ENCODE peak calls at places on chromosomes 3 and 15, in six cellular contexts. One of them, this sample, is unnamed.
A peak's percentile ranks its signal among the peaks of the same experiment; 100 is the strongest.

GRCh38 chr15:41501961-41502786 is 8.5 kb downstream of the ITPKA start:
- DNase-seq in esophagus squamous epithelium: no peak
- DNase-seq in sigmoid colon: no peak
- DNase-seq in breast epithelium: no peak
- DNase-seq in stomach: no peak
- DNase-seq in HCT116: no peak
- DNase-seq in this sample: peak; percentile 18

GRCh38 chr15:46312133-46312740 is 677.4 kb downstream of the SQOR start:
- DNase-seq in sigmoid colon: peak; percentile 77
- DNase-seq in HCT116: peak; percentile 8
- DNase-seq in breast epithelium: peak; percentile 39
- DNase-seq in esophagus squamous epithelium: no peak
- DNase-seq in stomach: peak; percentile 81
- DNase-seq in this sample: peak; percentile 85

GRCh38 chr15:67033521-67033920 is 31.9 kb upstream of the SMAD3 start:
- DNase-seq in esophagus squamous epithelium: no peak
- DNase-seq in HCT116: no peak
- DNase-seq in breast epithelium: no peak
- DNase-seq in stomach: no peak
- DNase-seq in sigmoid colon: no peak
- DNase-seq in this sample: no peak

GRCh38 chr15:68389041-68389930 is 42.7 kb downstream of the ITGA11 start:
- DNase-seq in breast epithelium: peak; percentile 10
- DNase-seq in sigmoid colon: peak; percentile 18
- DNase-seq in HCT116: no peak
- DNase-seq in stomach: peak; percentile 9
- DNase-seq in esophagus squamous epithelium: no peak
- DNase-seq in this sample: no peak

GRCh38 chr15:32870240-32871033 is 152.6 kb downstream of the GREM1 start:
- DNase-seq in esophagus squamous epithelium: no peak
- DNase-seq in HCT116: peak; percentile 94
- DNase-seq in sigmoid colon: no peak
- DNase-seq in breast epithelium: no peak
- DNase-seq in stomach: peak; percentile 30
- DNase-seq in this sample: no peak

GRCh38 chr3:66555214-66555844 is 54.5 kb upstream of the LRIG1 start:
- DNase-seq in esophagus squamous epithelium: no peak
- DNase-seq in sigmoid colon: peak; percentile 74
- DNase-seq in stomach: no peak
- DNase-seq in HCT116: no peak
- DNase-seq in breast epithelium: no peak
- DNase-seq in this sample: no peak

GRCh38 chr15:32855942-32856341 is 138.1 kb downstream of the GREM1 start:
- DNase-seq in stomach: no peak
- DNase-seq in HCT116: peak; percentile 45
- DNase-seq in esophagus squamous epithelium: no peak
- DNase-seq in sigmoid colon: no peak
- DNase-seq in breast epithelium: no peak
- DNase-seq in this sample: no peak

GRCh38 chr3:106446271-106446670 is 577.5 kb upstream of the CBLB start:
- DNase-seq in esophagus squamous epithelium: no peak
- DNase-seq in breast epithelium: no peak
- DNase-seq in sigmoid colon: no peak
- DNase-seq in HCT116: no peak
- DNase-seq in stomach: no peak
- DNase-seq in this sample: no peak

GRCh38 chr3:193714523-193715137 is 121.6 kb downstream of the OPA1 start:
- DNase-seq in sigmoid colon: no peak
- DNase-seq in breast epithelium: no peak
- DNase-seq in HCT116: no peak
- DNase-seq in stomach: no peak
- DNase-seq in esophagus squamous epithelium: no peak
- DNase-seq in this sample: no peak

GRCh38 chr15:58431221-58432149 is at the start of gene LIPC:
- DNase-seq in esophagus squamous epithelium: no peak
- DNase-seq in sigmoid colon: no peak
- DNase-seq in breast epithelium: no peak
- DNase-seq in HCT116: no peak
- DNase-seq in stomach: no peak
- DNase-seq in this sample: no peak

GRCh38 chr3:100159564-100160153 is 45.4 kb upstream of the FILIP1L start:
- DNase-seq in sigmoid colon: no peak
- DNase-seq in breast epithelium: no peak
- DNase-seq in stomach: no peak
- DNase-seq in esophagus squamous epithelium: no peak
- DNase-seq in HCT116: no peak
- DNase-seq in this sample: no peak

GRCh38 chr3:24352893-24353553 is 141.6 kb downstream of the THRB start:
- DNase-seq in sigmoid colon: no peak
- DNase-seq in esophagus squamous epithelium: no peak
- DNase-seq in HCT116: no peak
- DNase-seq in breast epithelium: no peak
- DNase-seq in stomach: no peak
- DNase-seq in this sample: no peak

GRCh38 chr3:59953104-59953503 is 903.3 kb upstream of the CFAP20DC start:
- DNase-seq in stomach: no peak
- DNase-seq in sigmoid colon: no peak
- DNase-seq in HCT116: no peak
- DNase-seq in esophagus squamous epithelium: no peak
- DNase-seq in breast epithelium: no peak
- DNase-seq in this sample: no peak

GRCh38 chr3:174325834-174326705 is 533.1 kb upstream of the NAALADL2 start:
- DNase-seq in stomach: no peak
- DNase-seq in breast epithelium: no peak
- DNase-seq in HCT116: no peak
- DNase-seq in esophagus squamous epithelium: no peak
- DNase-seq in sigmoid colon: no peak
- DNase-seq in this sample: no peak

GRCh38 chr3:59407425-59407824 is 357.6 kb upstream of the CFAP20DC start:
- DNase-seq in esophagus squamous epithelium: no peak
- DNase-seq in breast epithelium: no peak
- DNase-seq in sigmoid colon: no peak
- DNase-seq in HCT116: no peak
- DNase-seq in stomach: no peak
- DNase-seq in this sample: no peak

GRCh38 chr3:187025656-187026320 is 95.5 kb downstream of the ST6GAL1 start:
- DNase-seq in sigmoid colon: no peak
- DNase-seq in esophagus squamous epithelium: no peak
- DNase-seq in breast epithelium: no peak
- DNase-seq in stomach: no peak
- DNase-seq in HCT116: no peak
- DNase-seq in this sample: no peak

GRCh38 chr3:111951032-111951431 is 27.8 kb upstream of the ABHD10 start:
- DNase-seq in HCT116: no peak
- DNase-seq in sigmoid colon: no peak
- DNase-seq in breast epithelium: no peak
- DNase-seq in esophagus squamous epithelium: no peak
- DNase-seq in stomach: no peak
- DNase-seq in this sample: no peak
- H3K36me3 ChIP-seq in HCT116: peaks cover 48% of the 10 kb centered on the region
- H3K36me3 ChIP-seq in sigmoid colon: peaks cover 64% of the 10 kb centered on the region
- H3K36me3 ChIP-seq in breast epithelium: no peaks in the 10 kb centered on the region
- H3K36me3 ChIP-seq in esophagus squamous epithelium: peaks cover 4% of the 10 kb centered on the region
- H3K36me3 ChIP-seq in stomach: peaks cover 38% of the 10 kb centered on the region
- H3K36me3 ChIP-seq in this sample: no peaks in the 10 kb centered on the region

GRCh38 chr15:71115567-71116351 is 488 bp downstream of the THSD4 start:
- DNase-seq in sigmoid colon: no peak
- DNase-seq in stomach: peak; percentile 66
- DNase-seq in breast epithelium: peak; percentile 40
- DNase-seq in esophagus squamous epithelium: no peak
- DNase-seq in HCT116: no peak
- DNase-seq in this sample: peak; percentile 63
- TF ChIP-seq POLR2A in sigmoid colon: no peak
- TF ChIP-seq POLR2A in stomach: no peak
- TF ChIP-seq POLR2A in breast epithelium: no peak
- TF ChIP-seq POLR2A in esophagus squamous epithelium: no peak
- TF ChIP-seq POLR2A in HCT116: no peak
- TF ChIP-seq POLR2A in this sample: no peak

DNA sequence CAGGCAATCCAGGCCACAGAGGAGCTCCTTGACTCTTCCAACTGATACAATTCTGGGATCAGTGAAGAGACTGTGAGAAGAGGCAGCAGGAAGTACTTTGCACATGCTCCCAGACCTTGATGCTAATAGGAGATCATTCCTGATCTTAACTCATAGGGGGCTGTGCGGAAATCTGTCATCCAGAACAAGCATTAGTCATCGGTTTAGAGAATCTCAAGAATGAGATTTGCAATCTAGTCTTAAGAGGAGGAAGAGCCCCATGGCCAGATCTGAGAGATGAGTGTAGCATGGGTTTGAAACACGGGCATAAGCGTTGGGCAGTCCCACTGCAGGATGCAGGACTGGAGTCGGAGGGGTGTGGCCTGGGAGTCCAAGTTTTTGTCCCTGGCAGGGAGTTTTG is 1081.1 kb downstream of the NAALADL2 start:
- DNase-seq in stomach: no peak
- DNase-seq in breast epithelium: no peak
- DNase-seq in sigmoid colon: no peak
- DNase-seq in HCT116: no peak
- DNase-seq in esophagus squamous epithelium: no peak
- DNase-seq in this sample: no peak
- H3K9me3 ChIP-seq in stomach: peaks cover 25% of the 10 kb centered on the region
- H3K9me3 ChIP-seq in breast epithelium: peaks cover 16% of the 10 kb centered on the region
- H3K9me3 ChIP-seq in sigmoid colon: peaks cover 3% of the 10 kb centered on the region
- H3K9me3 ChIP-seq in HCT116: no peaks in the 10 kb centered on the region
- H3K9me3 ChIP-seq in esophagus squamous epithelium: peaks cover 19% of the 10 kb centered on the region
- H3K9me3 ChIP-seq in this sample: no peaks in the 10 kb centered on the region

DNA sequence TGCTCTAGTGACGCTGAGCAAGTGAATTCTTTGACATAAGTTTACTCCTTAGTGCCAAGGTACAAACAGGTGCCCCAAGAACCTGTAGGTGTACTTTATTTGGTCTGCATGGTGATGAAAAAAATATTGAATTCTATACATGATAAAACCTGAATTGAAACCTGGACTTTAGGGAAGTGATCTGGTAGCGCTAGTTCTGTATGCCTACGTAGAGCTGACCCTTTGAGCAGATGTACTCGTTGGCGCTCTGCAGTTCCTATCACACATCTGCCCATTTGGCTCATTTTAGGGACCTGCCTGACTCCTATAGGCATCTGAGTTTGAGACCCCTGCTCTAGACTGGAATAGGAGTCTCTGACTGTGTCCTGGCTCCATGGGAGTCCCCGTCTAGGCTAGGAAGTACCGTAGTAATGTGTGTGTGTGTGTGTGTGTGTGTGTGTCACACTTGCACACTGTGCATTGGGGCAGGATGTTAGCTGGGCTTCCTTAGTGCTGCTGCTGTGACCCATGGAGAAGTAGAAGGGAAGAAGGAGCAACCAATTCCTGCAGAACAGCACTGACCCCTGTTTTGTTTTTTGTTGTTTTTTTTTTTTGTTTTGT is 21.2 kb downstream of the STARD5 start:
- DNase-seq in sigmoid colon: no peak
- DNase-seq in esophagus squamous epithelium: no peak
- DNase-seq in HCT116: no peak
- DNase-seq in stomach: no peak
- DNase-seq in breast epithelium: no peak
- DNase-seq in this sample: no peak
- H3K36me3 ChIP-seq in sigmoid colon: no peaks in the 10 kb centered on the region
- H3K36me3 ChIP-seq in esophagus squamous epithelium: no peaks in the 10 kb centered on the region
- H3K36me3 ChIP-seq in HCT116: no peaks in the 10 kb centered on the region
- H3K36me3 ChIP-seq in stomach: peaks cover 88% of the 10 kb centered on the region
- H3K36me3 ChIP-seq in breast epithelium: no peaks in the 10 kb centered on the region
- H3K36me3 ChIP-seq in this sample: no peaks in the 10 kb centered on the region

DNA sequence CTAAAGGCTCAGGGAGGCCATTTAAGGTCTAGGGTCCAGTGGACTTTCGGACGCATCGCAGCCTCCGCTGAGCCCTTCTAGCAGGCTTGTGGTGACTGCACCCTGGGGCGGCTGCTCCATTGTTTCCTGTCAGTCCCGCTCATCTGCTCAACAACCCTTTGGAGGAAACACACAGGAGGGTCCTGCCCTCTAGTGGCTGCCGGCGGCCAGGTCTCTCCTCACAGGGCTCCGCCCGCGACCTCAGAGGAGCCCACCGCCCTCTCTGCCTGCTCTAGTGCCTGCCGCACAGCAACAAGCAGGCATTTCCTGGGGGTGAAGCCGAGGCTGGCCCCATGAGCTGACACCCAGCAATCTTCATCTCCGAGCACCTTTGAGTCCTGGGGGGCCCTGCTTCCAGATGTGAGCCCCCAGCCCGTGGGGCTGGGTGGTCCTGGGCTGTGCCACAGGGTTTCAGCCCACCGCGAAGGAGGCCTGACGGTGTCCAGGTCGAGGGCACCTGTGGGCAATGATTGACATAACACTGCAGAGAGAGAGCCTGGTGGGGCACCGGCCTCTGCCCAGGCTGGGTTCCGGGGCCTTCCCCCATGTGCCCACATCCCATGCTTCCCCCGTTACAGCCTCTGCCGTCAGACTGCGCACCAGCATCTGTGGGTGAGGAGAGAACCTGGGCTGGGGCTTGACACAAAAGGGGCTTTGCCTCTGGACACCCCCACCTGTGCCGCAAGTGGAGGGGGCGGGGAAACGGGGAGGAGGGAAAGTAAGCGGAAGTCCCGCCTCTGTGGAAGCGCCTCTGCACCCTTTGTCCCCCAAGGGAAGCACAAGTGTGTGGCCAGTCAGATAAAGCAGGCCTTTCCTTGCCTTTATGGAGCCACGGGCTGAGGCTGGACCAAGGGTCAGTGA is 27.0 kb upstream of the SFMBT1 start:
- DNase-seq in breast epithelium: peak; percentile 68
- DNase-seq in HCT116: peak; percentile 48
- DNase-seq in esophagus squamous epithelium: peak; percentile 23
- DNase-seq in sigmoid colon: peak; percentile 87
- DNase-seq in stomach: peak; percentile 86
- DNase-seq in this sample: peak; percentile 86
- TF ChIP-seq POLR2A in breast epithelium: no peak
- TF ChIP-seq POLR2A in HCT116: peak; percentile 39
- TF ChIP-seq POLR2A in esophagus squamous epithelium: no peak
- TF ChIP-seq POLR2A in sigmoid colon: no peak
- TF ChIP-seq POLR2A in stomach: no peak
- TF ChIP-seq POLR2A in this sample: no peak

DNA sequence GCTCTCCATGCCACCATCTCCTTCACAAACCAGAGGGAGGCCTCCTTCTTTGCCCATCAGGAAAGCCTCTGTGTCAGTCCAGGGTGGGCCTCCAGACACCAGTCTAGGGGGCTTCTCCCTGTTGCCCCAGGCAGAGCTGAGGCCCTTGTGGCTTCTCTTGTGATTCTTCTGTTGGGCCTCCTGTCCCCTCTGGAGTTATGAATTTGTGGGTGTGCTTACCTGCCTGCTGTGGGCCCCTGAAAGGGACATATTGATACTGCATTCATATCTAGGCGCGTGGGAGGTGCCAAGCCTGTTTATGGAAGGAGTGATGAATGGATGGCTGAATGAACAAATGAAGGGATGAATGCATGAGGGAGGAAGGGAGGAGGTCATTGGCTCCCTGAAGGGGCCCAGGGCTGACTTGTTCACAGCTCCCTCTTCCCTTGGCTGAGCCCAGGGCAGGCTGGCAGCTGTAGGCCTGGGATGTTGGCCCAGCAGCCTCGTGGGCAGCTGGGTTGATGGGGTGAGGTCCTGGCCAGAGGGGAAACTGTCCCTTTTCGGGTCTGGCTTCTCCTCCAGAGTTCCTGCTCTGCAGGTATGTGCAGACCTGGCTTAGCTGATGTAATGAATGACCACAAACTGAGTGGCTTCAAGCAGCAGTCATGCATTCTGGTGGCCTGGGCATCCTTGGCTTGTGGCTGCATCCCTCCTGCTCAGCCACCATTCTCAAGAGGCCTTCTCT is 195.4 kb downstream of the GOLGA6L6 start:
- DNase-seq in stomach: no peak
- DNase-seq in esophagus squamous epithelium: no peak
- DNase-seq in breast epithelium: peak; percentile 20
- DNase-seq in sigmoid colon: peak; percentile 65
- DNase-seq in HCT116: no peak
- DNase-seq in this sample: peak; percentile 8
- H3K9me3 ChIP-seq in stomach: peaks cover 35% of the 10 kb centered on the region
- H3K9me3 ChIP-seq in esophagus squamous epithelium: peaks cover 67% of the 10 kb centered on the region
- H3K9me3 ChIP-seq in breast epithelium: peaks cover 69% of the 10 kb centered on the region
- H3K9me3 ChIP-seq in sigmoid colon: no peaks in the 10 kb centered on the region
- H3K9me3 ChIP-seq in HCT116: peaks cover 78% of the 10 kb centered on the region
- H3K9me3 ChIP-seq in this sample: no peaks in the 10 kb centered on the region

This sample was measured in testis.